ENCODE peak calls at places on chromosomes 11 and 22, in four cellular contexts. V is neural crest cell, G is cardiac fibroblast, T is foreskin fibroblast. A is an unnamed sample.

GRCh38 chr11:94793002-94793401 is 24.8 kb downstream of the AMOTL1 start:
- DNase-seq in V (no peak), G (peak), T (peak), A (no peak)

GRCh38 chr11:118142809-118143208 is 9.8 kb downstream of the SCN4B start:
- DNase-seq in G (no peak), T (no peak), V (no peak), A (no peak)

GRCh38 chr22:22671506-22671905 is 27.1 kb downstream of the GGTLC2 start:
- DNase-seq in V (no peak), T (no peak), G (no peak), A (no peak)

GRCh38 chr22:17422736-17423343 is 53.6 kb downstream of the CECR2 start:
- DNase-seq in G (no peak), T (no peak), V (no peak), A (no peak)

GRCh38 chr22:19704355-19705015 is 9.8 kb upstream of the SEPTIN5 start:
- DNase-seq in V (no peak), G (no peak), T (no peak), A (no peak)

GRCh38 chr22:29801796-29802195 is 34.6 kb downstream of the UQCR10 start:
- DNase-seq in T (no peak), G (no peak), V (no peak), A (no peak)

GRCh38 chr11:118522571-118523072 is 4.7 kb upstream of the TTC36 start:
- DNase-seq in T (peak), V (no peak), G (peak), A (no peak)

GRCh38 chr22:41919357-41920224 is 4.7 kb upstream of the SHISA8 start:
- DNase-seq in G (peak), V (peak), T (peak), A (peak)

GRCh38 chr11:67674442-67674871 is at the start of gene ALDH3B2:
- DNase-seq in G (no peak), T (no peak), V (no peak), A (no peak)

GRCh38 chr11:12232819-12233601 is 122.6 kb downstream of the MICAL2 start:
- DNase-seq in V (no peak), G (peak), T (peak), A (no peak)

GRCh38 chr11:77517753-77518152 is 43.9 kb upstream of the PAK1 start:
- DNase-seq in G (no peak), V (no peak), T (no peak), A (no peak)

GRCh38 chr11:2518983-2519340 is 74.2 kb downstream of the KCNQ1 start:
- DNase-seq in V (no peak), T (no peak), G (no peak), A (no peak)

GRCh38 chr11:10592331-10592730 is 23.9 kb upstream of the LYVE1 start:
- DNase-seq in T (peak), G (peak), V (no peak), A (no peak)

GRCh38 chr11:9078113-9079041 is 13.0 kb downstream of the SCUBE2 start:
- DNase-seq in V (no peak), G (no peak), T (no peak), A (no peak)

GRCh38 chr11:124623861-124624525 is 1.3 kb downstream of the TBRG1 start:
- DNase-seq in G (peak), V (no peak), T (peak), A (no peak)

GRCh38 chr11:118530180-118530682 is 761 bp upstream of the TMEM25 start:
- DNase-seq in G (no peak), T (peak), V (no peak), A (no peak)

GRCh38 chr11:132357811-132358572 is 987.6 kb downstream of the NTM start:
- DNase-seq in V (no peak), G (no peak), T (no peak), A (peak)

GRCh38 chr22:24554316-24555159 is at the start of gene GUCD1:
- DNase-seq in T (peak), V (peak), G (peak), A (no peak)

GRCh38 chr22:30459206-30460052 is 12.4 kb downstream of the SEC14L3 start:
- DNase-seq in V (no peak), G (peak), T (peak), A (no peak)

GRCh38 chr11:19160839-19161238 is 40.9 kb downstream of the CSRP3 start:
- DNase-seq in V (no peak), T (no peak), G (peak), A (no peak)

GRCh38 chr11:91163619-91164451 is 941.0 kb upstream of the CHORDC1 start:
- DNase-seq in T (peak), V (no peak), G (peak), A (no peak)

GRCh38 chr11:100964400-100964799 is 165.2 kb downstream of the PGR start:
- DNase-seq in G (peak), T (no peak), V (no peak), A (no peak)

GRCh38 chr11:58907780-58908179 is 31.5 kb upstream of the GLYATL1 start:
- DNase-seq in T (no peak), V (no peak), G (no peak), A (no peak)
- TF ChIP-seq CTCF in T (no peak), V (no peak), G (no peak), A (no peak)

GRCh38 chr11:27615833-27616232 is 84.4 kb downstream of the BDNF start:
- DNase-seq in G (no peak), V (no peak), T (no peak), A (no peak)

GRCh38 chr11:27616711-27617110 is 83.5 kb downstream of the BDNF start:
- DNase-seq in G (no peak), T (no peak), V (no peak), A (no peak)

GRCh38 chr11:27619039-27619438 is 81.2 kb downstream of the BDNF start:
- DNase-seq in T (peak), V (no peak), G (peak), A (no peak)

GRCh38 chr11:27619936-27620335 is 80.3 kb downstream of the BDNF start:
- DNase-seq in T (no peak), V (no peak), G (no peak), A (no peak)

GRCh38 chr11:27618591-27618990 is 81.7 kb downstream of the BDNF start:
- DNase-seq in G (peak), T (peak), V (no peak), A (no peak)
- TF ChIP-seq CTCF in G (no peak), T (no peak), V (no peak), A (no peak)

DNA sequence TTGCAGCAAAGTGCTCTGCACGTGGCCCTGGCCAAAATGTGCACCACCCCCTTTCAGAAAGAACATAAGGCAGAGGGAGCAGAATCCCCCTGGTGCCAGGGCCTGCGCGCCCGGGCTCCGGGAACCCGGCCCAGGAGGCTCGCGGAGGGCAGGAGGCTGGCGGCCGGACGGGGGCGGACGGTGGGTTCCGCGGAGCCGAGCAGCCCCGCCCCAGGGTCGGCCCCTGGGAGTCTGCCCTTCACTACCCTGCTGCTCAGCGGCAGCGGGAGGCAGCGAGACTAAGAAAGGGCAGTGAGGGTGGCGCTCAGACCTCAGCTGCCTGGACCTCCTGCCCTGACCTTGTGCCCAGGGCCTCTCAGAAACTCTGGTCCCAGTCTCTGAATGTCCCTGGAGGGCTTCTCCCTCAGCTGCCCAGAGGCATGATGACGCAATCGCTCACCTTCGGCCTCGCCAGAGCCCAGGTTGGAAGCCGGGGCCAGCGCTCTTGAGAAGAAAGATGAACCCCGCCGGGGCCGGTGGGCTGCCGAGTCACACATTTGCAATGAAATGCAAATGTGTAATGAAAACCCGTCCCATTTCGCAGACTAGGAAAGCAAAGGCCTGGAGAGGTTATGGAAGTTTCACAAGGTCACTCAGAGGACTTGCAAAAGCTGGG is 1.1 kb upstream of the CLMP start:
- DNase-seq in T (no peak), G (no peak), V (no peak), A (peak)
- TF ChIP-seq CTCF in T (no peak), G (no peak), V (no peak), A (no peak)

DNA sequence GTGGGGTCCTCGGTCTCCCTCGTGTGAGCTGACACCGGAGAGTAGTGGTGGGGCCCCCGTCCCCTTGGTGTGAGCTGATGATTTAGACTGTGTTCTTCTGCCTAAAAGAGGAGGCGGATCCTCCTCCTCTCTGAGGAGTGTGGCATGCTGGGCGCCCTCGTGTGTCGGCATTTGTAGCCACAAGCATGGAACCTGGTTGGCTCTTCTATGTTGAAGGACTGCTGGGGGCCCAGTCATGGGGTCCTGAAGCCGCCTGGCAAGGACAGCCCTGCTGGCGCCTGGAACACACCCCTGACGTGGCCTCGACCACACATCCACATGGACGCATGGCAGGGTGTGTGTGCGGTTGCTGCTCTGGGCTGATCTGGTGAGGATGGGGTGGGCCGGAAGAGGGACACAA is 50.2 kb downstream of the AP2A2 start:
- DNase-seq in G (peak), T (peak), V (peak), A (no peak)
- TF ChIP-seq CTCF in G (peak), T (peak), V (peak), A (no peak)

DNA sequence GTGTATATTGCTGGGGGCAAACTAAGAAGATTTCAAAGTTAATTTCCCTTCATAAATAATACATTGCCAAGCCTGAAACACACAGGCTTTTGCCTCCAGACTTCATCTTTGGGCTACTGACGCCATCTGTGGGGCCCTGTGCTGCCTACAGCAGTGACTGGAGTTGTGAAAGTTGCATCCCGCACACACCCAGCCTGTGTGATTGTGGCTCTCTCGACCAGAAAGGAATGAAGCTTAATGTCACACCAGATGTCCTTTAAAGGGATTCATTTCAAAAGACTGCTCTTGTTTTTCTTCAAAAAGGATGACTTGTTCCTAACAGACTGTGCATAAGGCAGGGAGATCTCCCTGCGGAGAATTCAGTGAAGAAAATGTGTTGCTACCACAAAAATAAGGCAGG is 210.5 kb downstream of the FAM181B start:
- DNase-seq in V (no peak), T (no peak), G (no peak), A (no peak)
- TF ChIP-seq CTCF in V (peak), T (no peak), G (no peak), A (no peak)